ENCODE peak calls at places on chromosomes 7 and 10, in ten cellular contexts. Q is Peyer's patch; V is adrenal gland; D is left ventricle myocardium inferior; H is stomach; F is ovary; Y is brain microvascular endothelial cell; R is CD8-positive, alpha-beta T cell; X is heart left ventricle; E is IMR-90. P is an unnamed sample. For H3K36me3, the result is how much of the 10 kb centered on the place peaks cover.

GRCh38 chr7:45000096-45001032 is at the start of gene CCM2:
- DNase-seq in Q (peak), V (peak), D (peak), H (peak), F (peak), Y (no peak), R (no peak), X (peak), E (peak), P (peak)

GRCh38 chr10:80159166-80159888 is 26.8 kb downstream of the PLAC9 start:
- DNase-seq in Q (no peak), V (no peak), D (no peak), H (no peak), F (no peak), Y (no peak), R (no peak), X (no peak), E (no peak), P (no peak)

GRCh38 chr7:30583181-30583580 is 11.5 kb upstream of the GARS1 start:
- DNase-seq in Q (no peak), V (no peak), D (no peak), H (no peak), F (no peak), Y (no peak), R (no peak), X (no peak), E (no peak), P (no peak)

GRCh38 chr7:136997735-136998134 is 129.3 kb downstream of the CHRM2 start:
- DNase-seq in Q (no peak), V (no peak), D (no peak), H (no peak), F (no peak), Y (no peak), R (no peak), X (no peak), E (peak), P (no peak)

GRCh38 chr10:9222917-9223316 is 1168.4 kb downstream of the GATA3 start:
- DNase-seq in Q (no peak), V (no peak), D (no peak), H (no peak), F (no peak), Y (no peak), R (no peak), X (no peak), E (no peak), P (no peak)

GRCh38 chr7:80002865-80003264 is 131.8 kb upstream of the GNAI1 start:
- DNase-seq in Q (no peak), V (no peak), D (no peak), H (no peak), F (no peak), Y (no peak), R (no peak), X (no peak), E (peak), P (no peak)

GRCh38 chr7:90211391-90212148 is at the start of gene STEAP2:
- DNase-seq in Q (peak), V (peak), D (peak), H (peak), F (peak), Y (peak), R (no peak), X (peak), E (peak), P (peak)

GRCh38 chr10:119241066-119241465 is 33.7 kb downstream of the GRK5 start:
- DNase-seq in Q (no peak), V (no peak), D (no peak), H (no peak), F (no peak), Y (no peak), R (no peak), X (no peak), E (no peak), P (no peak)

GRCh38 chr10:133100706-133101463 is 13.2 kb downstream of the ADGRA1 start:
- DNase-seq in Q (no peak), V (no peak), D (no peak), H (peak), F (no peak), Y (no peak), R (no peak), X (peak), E (no peak), P (no peak)

GRCh38 chr10:122984708-122985107 is 4.5 kb downstream of the PSTK start:
- DNase-seq in Q (no peak), V (no peak), D (no peak), H (no peak), F (no peak), Y (no peak), R (no peak), X (no peak), E (no peak), P (no peak)

GRCh38 chr10:131035779-131036178 is 275.7 kb downstream of the TCERG1L start:
- DNase-seq in Q (no peak), V (no peak), D (no peak), H (peak), F (no peak), Y (no peak), R (no peak), X (no peak), E (no peak), P (no peak)

GRCh38 chr10:118662228-118663035 is 67.0 kb upstream of the PRLHR start:
- DNase-seq in Q (no peak), V (no peak), D (no peak), H (no peak), F (no peak), Y (no peak), R (no peak), X (no peak), E (no peak), P (no peak)

GRCh38 chr7:12111461-12112405 is 99.4 kb upstream of the TMEM106B start:
- DNase-seq in Q (no peak), V (peak), D (no peak), H (no peak), F (peak), Y (no peak), R (no peak), X (no peak), E (no peak), P (no peak)

GRCh38 chr7:142376356-142376997 is 118.6 kb upstream of the PRSS58 start:
- DNase-seq in Q (no peak), V (no peak), D (no peak), H (no peak), F (no peak), Y (no peak), R (no peak), X (no peak), E (no peak), P (no peak)

GRCh38 chr7:14900051-14900450 is 2.5 kb downstream of the DGKB start:
- DNase-seq in Q (no peak), V (no peak), D (no peak), H (no peak), F (no peak), Y (no peak), R (no peak), X (no peak), E (peak), P (no peak)

GRCh38 chr10:32788359-32788758 is 169.7 kb downstream of the ITGB1 start:
- DNase-seq in Q (no peak), V (no peak), D (no peak), H (no peak), F (no peak), Y (no peak), R (no peak), X (no peak), E (no peak), P (no peak)

GRCh38 chr7:80145780-80146422 is 11.3 kb downstream of the GNAI1 start:
- DNase-seq in Q (no peak), V (no peak), D (no peak), H (no peak), F (no peak), Y (peak), R (no peak), X (no peak), E (peak), P (no peak)

GRCh38 chr7:3033581-3033980 is 10.1 kb downstream of the CARD11 start:
- DNase-seq in Q (no peak), V (no peak), D (no peak), H (no peak), F (no peak), Y (no peak), R (no peak), X (no peak), E (no peak), P (no peak)

GRCh38 chr10:18279202-18279601 is 139.0 kb downstream of the CACNB2 start:
- DNase-seq in Q (no peak), V (no peak), D (no peak), H (no peak), F (no peak), Y (peak), R (no peak), X (no peak), E (peak), P (no peak)

GRCh38 chr7:135147899-135148721 is at the start of gene TMEM140:
- DNase-seq in Q (peak), V (no peak), D (no peak), H (peak), F (no peak), Y (peak), R (peak), X (no peak), E (peak), P (peak)

DNA sequence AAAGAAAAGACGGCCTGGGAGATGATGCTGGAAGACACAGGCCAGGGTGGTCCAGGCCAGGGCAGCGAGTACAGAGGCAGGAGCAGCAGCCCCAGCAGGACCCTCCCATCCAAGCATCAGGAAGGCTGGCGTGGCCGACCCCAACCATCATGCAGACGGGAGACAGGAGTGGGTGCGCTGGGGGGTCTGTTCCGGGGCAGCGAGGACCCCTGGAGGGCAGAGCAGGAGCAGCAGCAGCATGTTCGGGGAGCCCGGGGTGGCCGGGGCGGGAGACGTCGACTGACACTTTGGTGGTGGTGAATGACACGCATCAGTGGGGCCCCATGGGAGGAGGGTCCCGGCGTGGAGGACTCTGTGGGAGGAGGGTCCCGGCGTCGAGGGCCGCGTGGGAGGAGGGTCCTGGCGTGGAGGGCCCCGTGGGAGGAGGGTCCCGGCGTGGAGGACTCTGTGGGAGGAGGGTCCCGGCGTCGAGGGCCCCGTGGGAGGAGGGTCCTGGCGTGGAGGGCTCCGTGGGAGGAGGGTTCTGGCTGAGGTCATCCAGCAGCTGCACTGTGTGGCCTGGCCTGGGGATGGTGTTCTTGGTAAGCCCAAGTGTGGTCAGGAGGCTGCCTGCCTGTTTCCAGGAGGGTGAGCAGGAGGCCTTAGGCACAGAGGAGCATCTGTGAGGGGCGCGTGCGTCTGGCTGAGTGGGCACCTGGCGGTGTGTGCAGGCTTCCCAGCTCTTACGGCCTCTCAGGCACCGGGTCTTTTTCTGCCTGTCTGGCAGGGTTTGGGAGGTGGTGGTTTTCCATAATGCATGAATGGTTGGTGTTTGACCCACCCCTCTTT is 38.9 kb downstream of the FAM20C start:
- DNase-seq in Q (no peak), V (no peak), D (no peak), H (no peak), F (no peak), Y (no peak), R (no peak), X (no peak), E (no peak), P (no peak)
- TF ChIP-seq CTCF in Q (no peak), V (no peak), D (peak), H (peak), F (no peak), Y (peak), R (no peak), X (peak), E (peak), P (peak)

DNA sequence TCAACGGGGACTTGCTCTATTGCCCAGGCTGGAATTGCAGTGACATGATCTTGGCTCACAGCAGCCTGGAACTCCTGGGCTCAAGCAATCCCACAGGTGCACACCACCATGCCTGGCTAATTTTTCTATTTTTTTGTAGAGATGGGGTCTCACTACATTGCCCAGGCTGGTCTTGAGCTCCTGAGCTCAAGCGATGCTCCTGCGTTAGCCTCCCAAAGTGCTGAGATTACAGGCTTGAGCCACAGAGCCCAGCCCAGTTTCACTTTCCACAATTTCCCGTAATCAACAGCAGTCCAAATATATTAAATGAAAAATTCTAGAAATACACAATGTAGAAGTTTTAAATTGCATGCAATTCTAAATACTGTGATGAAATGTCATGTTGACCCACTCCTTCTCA is 24.0 kb downstream of the SEPTIN14 start:
- DNase-seq in Q (no peak), V (no peak), D (no peak), H (no peak), F (no peak), Y (no peak), R (no peak), X (no peak), E (no peak), P (no peak)
- H3K36me3 ChIP-seq in Q (under half), V (under half), D (under half), H (under half), F (under half), Y (under half), R (under half), X (under half), E (under half), P (under half)

GRCh38 chr7:103469095-103469948 is 23.3 kb upstream of the SLC26A5 start:
- DNase-seq in Q (no peak), V (no peak), D (no peak), H (no peak), F (no peak), Y (no peak), R (no peak), X (no peak), E (no peak), P (no peak)

GRCh38 chr7:103462358-103462757 is 16.4 kb upstream of the SLC26A5 start:
- DNase-seq in Q (no peak), V (no peak), D (no peak), H (no peak), F (no peak), Y (no peak), R (no peak), X (no peak), E (no peak), P (no peak)

GRCh38 chr7:103466814-103467213 is 20.8 kb upstream of the SLC26A5 start:
- DNase-seq in Q (no peak), V (no peak), D (no peak), H (no peak), F (no peak), Y (no peak), R (no peak), X (no peak), E (no peak), P (no peak)
- TF ChIP-seq CTCF in Q (no peak), V (no peak), D (no peak), H (no peak), F (no peak), Y (no peak), R (no peak), X (no peak), E (no peak), P (no peak)

GRCh38 chr10:909831-910230 is 21.7 kb downstream of the LARP4B start:
- DNase-seq in Q (no peak), V (no peak), D (peak), H (no peak), F (no peak), Y (peak), R (no peak), X (no peak), E (peak), P (no peak)

GRCh38 chr10:904403-904802 is 27.1 kb downstream of the LARP4B start:
- DNase-seq in Q (no peak), V (no peak), D (no peak), H (no peak), F (no peak), Y (no peak), R (no peak), X (no peak), E (no peak), P (no peak)

GRCh38 chr10:905972-906371 is 25.5 kb downstream of the LARP4B start:
- DNase-seq in Q (no peak), V (no peak), D (no peak), H (no peak), F (no peak), Y (no peak), R (no peak), X (no peak), E (no peak), P (no peak)

DNA sequence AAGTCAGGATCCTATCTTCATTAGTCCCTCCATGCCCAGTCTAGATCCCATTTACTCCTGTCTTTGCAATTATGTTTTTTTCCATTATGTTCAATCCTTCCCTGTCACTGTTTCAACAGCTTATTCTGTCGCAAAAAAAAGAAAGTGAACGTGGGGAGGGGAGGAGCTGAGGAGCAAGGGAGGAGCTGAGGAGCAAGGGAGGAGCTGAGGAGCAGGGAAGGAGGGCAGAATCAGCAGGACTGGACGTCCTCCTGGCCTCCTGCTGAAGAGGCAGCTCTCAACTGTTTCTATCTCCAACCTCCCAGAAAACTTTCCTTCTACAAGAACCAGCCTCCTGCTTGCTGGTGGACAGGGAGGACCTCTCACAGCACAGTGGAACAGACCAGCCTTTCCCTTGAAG is 26.0 kb downstream of the LARP4B start:
- DNase-seq in Q (no peak), V (no peak), D (no peak), H (no peak), F (no peak), Y (peak), R (no peak), X (no peak), E (no peak), P (no peak)
- H3K36me3 ChIP-seq in Q (under half), V (under half), D (under half), H (under half), F (under half), Y (under half), R (under half), X (under half), E (under half), P (under half)

GRCh38 chr10:121700416-121700815 is 102.2 kb upstream of the FGFR2 start:
- DNase-seq in Q (no peak), V (no peak), D (no peak), H (no peak), F (no peak), Y (no peak), R (no peak), X (no peak), E (no peak), P (no peak)
- TF ChIP-seq CTCF in Q (no peak), V (no peak), D (no peak), H (no peak), F (no peak), Y (no peak), R (no peak), X (no peak), E (no peak), P (no peak)

GRCh38 chr10:48572414-48572813 is 32.5 kb downstream of the ARHGAP22 start:
- DNase-seq in Q (no peak), V (no peak), D (no peak), H (no peak), F (no peak), Y (no peak), R (no peak), X (no peak), E (peak), P (no peak)

GRCh38 chr10:48575901-48576300 is 29.0 kb downstream of the ARHGAP22 start:
- DNase-seq in Q (no peak), V (no peak), D (no peak), H (no peak), F (no peak), Y (no peak), R (no peak), X (no peak), E (no peak), P (no peak)

GRCh38 chr10:48574817-48575380 is 30.0 kb downstream of the ARHGAP22 start:
- DNase-seq in Q (no peak), V (no peak), D (no peak), H (no peak), F (no peak), Y (no peak), R (no peak), X (no peak), E (no peak), P (no peak)

GRCh38 chr10:48573045-48573444 is 31.8 kb downstream of the ARHGAP22 start:
- DNase-seq in Q (no peak), V (no peak), D (no peak), H (no peak), F (no peak), Y (no peak), R (no peak), X (no peak), E (no peak), P (no peak)

GRCh38 chr10:48574322-48574796 is 30.5 kb downstream of the ARHGAP22 start:
- DNase-seq in Q (no peak), V (no peak), D (no peak), H (no peak), F (no peak), Y (no peak), R (no peak), X (no peak), E (no peak), P (peak)
- H3K36me3 ChIP-seq in Q (under half), V (under half), D (under half), H (under half), F (under half), Y (under half), R (under half), X (under half), E (under half), P (under half)

GRCh38 chr7:43586251-43586900 is 3.5 kb downstream of the STK17A start:
- DNase-seq in Q (no peak), V (no peak), D (no peak), H (no peak), F (no peak), Y (no peak), R (no peak), X (no peak), E (peak), P (peak)

GRCh38 chr7:43584200-43584586 is 1.3 kb downstream of the STK17A start:
- DNase-seq in Q (peak), V (peak), D (no peak), H (no peak), F (no peak), Y (peak), R (no peak), X (no peak), E (peak), P (no peak)

GRCh38 chr7:43582503-43583423 is at the start of gene STK17A:
- DNase-seq in Q (peak), V (peak), D (peak), H (peak), F (peak), Y (peak), R (peak), X (peak), E (peak), P (peak)

GRCh38 chr7:43585521-43585920 is 2.6 kb downstream of the STK17A start:
- DNase-seq in Q (no peak), V (no peak), D (no peak), H (no peak), F (no peak), Y (no peak), R (no peak), X (no peak), E (peak), P (no peak)

DNA sequence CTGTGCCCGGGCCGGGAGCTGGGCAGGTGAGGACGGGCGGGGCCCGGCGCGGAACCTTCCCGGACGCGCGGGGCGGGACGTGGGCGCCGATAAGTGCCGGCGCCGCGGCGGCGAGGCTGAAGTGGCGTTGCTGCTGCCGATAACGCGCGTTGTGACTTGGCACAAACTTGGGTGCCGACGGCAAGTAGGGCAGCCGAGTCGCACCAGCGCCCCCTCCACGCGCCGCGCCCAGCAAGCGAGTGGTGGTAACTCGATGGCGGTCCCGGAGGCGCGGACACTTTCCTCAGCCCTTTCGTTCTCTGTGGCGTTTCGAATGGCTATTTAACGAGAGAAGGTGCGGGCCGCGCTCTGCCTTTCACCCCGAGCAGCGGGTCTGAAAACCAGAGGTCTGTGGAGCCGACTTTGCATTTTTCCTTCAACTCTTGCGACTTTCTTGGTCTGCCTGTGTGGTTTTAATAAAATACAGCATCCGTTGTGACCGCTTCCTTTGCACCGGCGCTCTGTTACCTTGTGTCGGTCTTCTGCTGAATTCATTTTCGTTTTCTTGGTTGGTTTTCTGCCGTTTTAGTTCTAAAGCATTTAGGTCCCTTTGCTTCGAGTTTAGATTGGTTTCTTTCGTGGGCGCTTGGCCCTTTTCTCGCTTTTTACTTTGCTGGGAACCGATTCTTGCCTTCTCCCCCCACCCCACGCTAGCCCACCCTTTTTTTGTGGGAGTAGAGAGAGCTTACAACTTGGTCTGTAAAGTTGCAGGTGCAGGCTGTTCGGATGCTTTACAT is 704 bp downstream of the STK17A start:
- DNase-seq in Q (peak), V (peak), D (peak), H (peak), F (peak), Y (no peak), R (peak), X (peak), E (peak), P (peak)
- TF ChIP-seq CTCF in Q (peak), V (no peak), D (no peak), H (no peak), F (no peak), Y (peak), R (no peak), X (peak), E (no peak), P (peak)

P was measured in GM06990.